ENCODE peak calls at places on chromosome 5, in six cellular contexts. One of them, this sample, is unnamed. For H3K27me3 and H3K36me3, the result is how much of the 10 kb centered on the place peaks cover.

GRCh38 chr5:59055745-59056448 is 473.0 kb downstream of the RAB3C start:
- DNase-seq in uterus: no peak
- DNase-seq in CD8-positive, alpha-beta T cell: no peak
- DNase-seq in tibial artery: no peak
- DNase-seq in mammary epithelial cell: peak
- DNase-seq in cardiac muscle cell: no peak
- DNase-seq in this sample: no peak

GRCh38 chr5:33850100-33850594 is 41.6 kb downstream of the ADAMTS12 start:
- DNase-seq in uterus: no peak
- DNase-seq in CD8-positive, alpha-beta T cell: peak
- DNase-seq in tibial artery: no peak
- DNase-seq in mammary epithelial cell: peak
- DNase-seq in cardiac muscle cell: no peak
- DNase-seq in this sample: no peak

GRCh38 chr5:6302684-6303083 is 75.7 kb downstream of the MED10 start:
- DNase-seq in uterus: no peak
- DNase-seq in CD8-positive, alpha-beta T cell: no peak
- DNase-seq in tibial artery: no peak
- DNase-seq in mammary epithelial cell: no peak
- DNase-seq in cardiac muscle cell: peak
- DNase-seq in this sample: no peak

GRCh38 chr5:71887680-71888079 is 168.6 kb downstream of the CARTPT start:
- DNase-seq in uterus: no peak
- DNase-seq in CD8-positive, alpha-beta T cell: no peak
- DNase-seq in tibial artery: no peak
- DNase-seq in mammary epithelial cell: peak
- DNase-seq in cardiac muscle cell: peak
- DNase-seq in this sample: no peak

GRCh38 chr5:147613359-147613758 is 103.5 kb upstream of the DPYSL3 start:
- DNase-seq in uterus: no peak
- DNase-seq in CD8-positive, alpha-beta T cell: no peak
- DNase-seq in tibial artery: no peak
- DNase-seq in mammary epithelial cell: peak
- DNase-seq in cardiac muscle cell: no peak
- DNase-seq in this sample: no peak

GRCh38 chr5:113378960-113379541 is 55.7 kb downstream of the TSSK1B start:
- DNase-seq in uterus: peak
- DNase-seq in CD8-positive, alpha-beta T cell: peak
- DNase-seq in tibial artery: peak
- DNase-seq in mammary epithelial cell: peak
- DNase-seq in cardiac muscle cell: peak
- DNase-seq in this sample: peak

GRCh38 chr5:173890195-173890951 is 2.2 kb downstream of the CPEB4 start:
- DNase-seq in uterus: no peak
- DNase-seq in CD8-positive, alpha-beta T cell: no peak
- DNase-seq in tibial artery: no peak
- DNase-seq in mammary epithelial cell: no peak
- DNase-seq in cardiac muscle cell: peak
- DNase-seq in this sample: peak

GRCh38 chr5:130034872-130035271 is 130.6 kb downstream of the CHSY3 start:
- DNase-seq in uterus: no peak
- DNase-seq in CD8-positive, alpha-beta T cell: no peak
- DNase-seq in tibial artery: no peak
- DNase-seq in mammary epithelial cell: peak
- DNase-seq in cardiac muscle cell: no peak
- DNase-seq in this sample: no peak

GRCh38 chr5:8520922-8521321 is 652.0 kb downstream of the MTRR start:
- DNase-seq in uterus: no peak
- DNase-seq in CD8-positive, alpha-beta T cell: no peak
- DNase-seq in tibial artery: no peak
- DNase-seq in mammary epithelial cell: no peak
- DNase-seq in cardiac muscle cell: no peak
- DNase-seq in this sample: no peak

GRCh38 chr5:142545653-142546322 is 140.1 kb downstream of the FGF1 start:
- DNase-seq in uterus: no peak
- DNase-seq in CD8-positive, alpha-beta T cell: no peak
- DNase-seq in tibial artery: no peak
- DNase-seq in mammary epithelial cell: no peak
- DNase-seq in cardiac muscle cell: no peak
- DNase-seq in this sample: no peak

GRCh38 chr5:151607304-151607703 is 16.2 kb upstream of the FAT2 start:
- DNase-seq in uterus: no peak
- DNase-seq in CD8-positive, alpha-beta T cell: no peak
- DNase-seq in tibial artery: no peak
- DNase-seq in mammary epithelial cell: no peak
- DNase-seq in cardiac muscle cell: no peak
- DNase-seq in this sample: no peak

GRCh38 chr5:130740047-130740569 is 424.9 kb downstream of the HINT1 start:
- DNase-seq in uterus: no peak
- DNase-seq in CD8-positive, alpha-beta T cell: no peak
- DNase-seq in tibial artery: no peak
- DNase-seq in mammary epithelial cell: no peak
- DNase-seq in cardiac muscle cell: no peak
- DNase-seq in this sample: no peak

GRCh38 chr5:16179936-16180788 is 571 bp upstream of the MARCHF11 start:
- DNase-seq in uterus: no peak
- DNase-seq in CD8-positive, alpha-beta T cell: no peak
- DNase-seq in tibial artery: no peak
- DNase-seq in mammary epithelial cell: no peak
- DNase-seq in cardiac muscle cell: peak
- DNase-seq in this sample: peak

GRCh38 chr5:149795360-149795759 is 65.2 kb downstream of the PPARGC1B start:
- DNase-seq in uterus: no peak
- DNase-seq in CD8-positive, alpha-beta T cell: no peak
- DNase-seq in tibial artery: no peak
- DNase-seq in mammary epithelial cell: no peak
- DNase-seq in cardiac muscle cell: no peak
- DNase-seq in this sample: no peak

GRCh38 chr5:142874537-142874936 is 104.4 kb downstream of the ARHGAP26 start:
- DNase-seq in uterus: peak
- DNase-seq in CD8-positive, alpha-beta T cell: no peak
- DNase-seq in tibial artery: peak
- DNase-seq in mammary epithelial cell: peak
- DNase-seq in cardiac muscle cell: no peak
- DNase-seq in this sample: peak

GRCh38 chr5:36177715-36178556 is 26.0 kb downstream of the SKP2 start:
- DNase-seq in uterus: no peak
- DNase-seq in CD8-positive, alpha-beta T cell: no peak
- DNase-seq in tibial artery: no peak
- DNase-seq in mammary epithelial cell: peak
- DNase-seq in cardiac muscle cell: peak
- DNase-seq in this sample: no peak

GRCh38 chr5:10756539-10756938 is 4.5 kb downstream of the DAP start:
- DNase-seq in uterus: no peak
- DNase-seq in CD8-positive, alpha-beta T cell: no peak
- DNase-seq in tibial artery: no peak
- DNase-seq in mammary epithelial cell: no peak
- DNase-seq in cardiac muscle cell: no peak
- DNase-seq in this sample: no peak

GRCh38 chr5:136638084-136638483 is 272.7 kb upstream of the TRPC7 start:
- DNase-seq in uterus: no peak
- DNase-seq in CD8-positive, alpha-beta T cell: no peak
- DNase-seq in tibial artery: no peak
- DNase-seq in mammary epithelial cell: no peak
- DNase-seq in cardiac muscle cell: no peak
- DNase-seq in this sample: no peak

GRCh38 chr5:139658928-139659667 is 10.9 kb downstream of the CXXC5 start:
- DNase-seq in uterus: no peak
- DNase-seq in CD8-positive, alpha-beta T cell: no peak
- DNase-seq in tibial artery: peak
- DNase-seq in mammary epithelial cell: peak
- DNase-seq in cardiac muscle cell: peak
- DNase-seq in this sample: no peak

GRCh38 chr5:77628840-77629552 is 9.5 kb downstream of the OTP start:
- DNase-seq in uterus: no peak
- DNase-seq in CD8-positive, alpha-beta T cell: no peak
- DNase-seq in tibial artery: no peak
- DNase-seq in mammary epithelial cell: no peak
- DNase-seq in cardiac muscle cell: no peak
- DNase-seq in this sample: no peak

GRCh38 chr5:77620404-77620803 is 18.1 kb downstream of the OTP start:
- DNase-seq in uterus: no peak
- DNase-seq in CD8-positive, alpha-beta T cell: no peak
- DNase-seq in tibial artery: no peak
- DNase-seq in mammary epithelial cell: peak
- DNase-seq in cardiac muscle cell: no peak
- DNase-seq in this sample: no peak

GRCh38 chr5:77627869-77628674 is 10.4 kb downstream of the OTP start:
- DNase-seq in uterus: no peak
- DNase-seq in CD8-positive, alpha-beta T cell: no peak
- DNase-seq in tibial artery: no peak
- DNase-seq in mammary epithelial cell: no peak
- DNase-seq in cardiac muscle cell: no peak
- DNase-seq in this sample: no peak

GRCh38 chr5:77621440-77621839 is 17.1 kb downstream of the OTP start:
- DNase-seq in uterus: no peak
- DNase-seq in CD8-positive, alpha-beta T cell: no peak
- DNase-seq in tibial artery: no peak
- DNase-seq in mammary epithelial cell: no peak
- DNase-seq in cardiac muscle cell: no peak
- DNase-seq in this sample: no peak

DNA sequence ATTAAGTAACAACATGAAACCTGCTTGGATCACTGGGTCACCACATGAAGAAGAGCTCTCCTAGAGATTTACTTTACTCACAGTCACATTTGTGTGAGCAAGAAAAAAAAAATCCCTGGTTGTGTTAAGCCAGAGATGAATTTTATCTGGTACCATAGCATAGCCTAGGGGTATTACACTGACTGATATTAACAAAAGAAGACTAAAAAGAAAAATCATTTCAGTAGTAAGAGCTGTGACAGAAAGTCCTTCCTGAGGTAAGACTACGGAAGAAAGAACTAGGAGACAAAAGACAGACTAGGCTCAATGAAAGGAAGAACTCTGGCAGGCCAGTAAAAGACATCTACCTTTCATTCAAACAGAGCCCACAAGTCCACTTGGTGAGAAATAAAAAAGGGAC is 15.2 kb downstream of the OTP start:
- DNase-seq in uterus: no peak
- DNase-seq in CD8-positive, alpha-beta T cell: no peak
- DNase-seq in tibial artery: no peak
- DNase-seq in mammary epithelial cell: no peak
- DNase-seq in cardiac muscle cell: no peak
- DNase-seq in this sample: no peak
- H3K27me3 ChIP-seq in uterus: under half
- H3K27me3 ChIP-seq in CD8-positive, alpha-beta T cell: under half
- H3K27me3 ChIP-seq in tibial artery: under half
- H3K27me3 ChIP-seq in mammary epithelial cell: under half
- H3K27me3 ChIP-seq in cardiac muscle cell: half or more
- H3K27me3 ChIP-seq in this sample: under half

GRCh38 chr5:132266836-132267160 is 9.3 kb downstream of the PDLIM4 start:
- DNase-seq in uterus: no peak
- DNase-seq in CD8-positive, alpha-beta T cell: no peak
- DNase-seq in tibial artery: no peak
- DNase-seq in mammary epithelial cell: no peak
- DNase-seq in cardiac muscle cell: no peak
- DNase-seq in this sample: no peak
- H3K36me3 ChIP-seq in uterus: under half
- H3K36me3 ChIP-seq in CD8-positive, alpha-beta T cell: under half
- H3K36me3 ChIP-seq in tibial artery: half or more
- H3K36me3 ChIP-seq in mammary epithelial cell: under half
- H3K36me3 ChIP-seq in cardiac muscle cell: under half
- H3K36me3 ChIP-seq in this sample: under half

DNA sequence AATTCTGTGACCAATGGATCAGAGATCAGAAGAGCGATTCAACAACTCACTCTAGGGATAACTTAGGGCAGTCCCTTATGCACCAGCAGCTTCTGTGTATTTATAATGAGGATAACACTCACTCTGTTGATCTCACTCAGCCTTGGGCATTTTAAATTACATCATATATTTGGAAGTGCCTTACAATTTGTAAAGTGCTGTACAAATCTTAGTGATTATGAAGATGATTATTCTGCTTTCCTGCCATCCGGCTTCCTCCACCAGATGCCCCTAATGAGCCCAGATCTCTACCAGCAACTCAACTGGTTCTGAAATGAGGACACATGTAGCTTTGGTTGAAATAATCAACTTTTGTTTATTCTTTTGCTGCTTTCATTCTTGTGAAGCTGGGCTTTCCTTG is 105.3 kb downstream of the PCSK1 start:
- DNase-seq in uterus: no peak
- DNase-seq in CD8-positive, alpha-beta T cell: no peak
- DNase-seq in tibial artery: no peak
- DNase-seq in mammary epithelial cell: no peak
- DNase-seq in cardiac muscle cell: no peak
- DNase-seq in this sample: no peak
- TF ChIP-seq CTCF in uterus: no peak
- TF ChIP-seq CTCF in CD8-positive, alpha-beta T cell: no peak
- TF ChIP-seq CTCF in tibial artery: no peak
- TF ChIP-seq CTCF in mammary epithelial cell: peak
- TF ChIP-seq CTCF in cardiac muscle cell: no peak
- TF ChIP-seq CTCF in this sample: no peak

GRCh38 chr5:135494196-135494595 is 41.6 kb downstream of the NEUROG1 start:
- DNase-seq in uterus: no peak
- DNase-seq in CD8-positive, alpha-beta T cell: no peak
- DNase-seq in tibial artery: no peak
- DNase-seq in mammary epithelial cell: no peak
- DNase-seq in cardiac muscle cell: no peak
- DNase-seq in this sample: no peak

GRCh38 chr5:135501965-135502364 is 33.8 kb downstream of the NEUROG1 start:
- DNase-seq in uterus: no peak
- DNase-seq in CD8-positive, alpha-beta T cell: no peak
- DNase-seq in tibial artery: no peak
- DNase-seq in mammary epithelial cell: no peak
- DNase-seq in cardiac muscle cell: no peak
- DNase-seq in this sample: no peak

GRCh38 chr5:135493406-135494180 is 41.4 kb upstream of the TIFAB start:
- DNase-seq in uterus: no peak
- DNase-seq in CD8-positive, alpha-beta T cell: no peak
- DNase-seq in tibial artery: peak
- DNase-seq in mammary epithelial cell: peak
- DNase-seq in cardiac muscle cell: no peak
- DNase-seq in this sample: no peak

GRCh38 chr5:135498662-135498995 is 37.1 kb downstream of the NEUROG1 start:
- DNase-seq in uterus: no peak
- DNase-seq in CD8-positive, alpha-beta T cell: no peak
- DNase-seq in tibial artery: no peak
- DNase-seq in mammary epithelial cell: no peak
- DNase-seq in cardiac muscle cell: no peak
- DNase-seq in this sample: no peak

DNA sequence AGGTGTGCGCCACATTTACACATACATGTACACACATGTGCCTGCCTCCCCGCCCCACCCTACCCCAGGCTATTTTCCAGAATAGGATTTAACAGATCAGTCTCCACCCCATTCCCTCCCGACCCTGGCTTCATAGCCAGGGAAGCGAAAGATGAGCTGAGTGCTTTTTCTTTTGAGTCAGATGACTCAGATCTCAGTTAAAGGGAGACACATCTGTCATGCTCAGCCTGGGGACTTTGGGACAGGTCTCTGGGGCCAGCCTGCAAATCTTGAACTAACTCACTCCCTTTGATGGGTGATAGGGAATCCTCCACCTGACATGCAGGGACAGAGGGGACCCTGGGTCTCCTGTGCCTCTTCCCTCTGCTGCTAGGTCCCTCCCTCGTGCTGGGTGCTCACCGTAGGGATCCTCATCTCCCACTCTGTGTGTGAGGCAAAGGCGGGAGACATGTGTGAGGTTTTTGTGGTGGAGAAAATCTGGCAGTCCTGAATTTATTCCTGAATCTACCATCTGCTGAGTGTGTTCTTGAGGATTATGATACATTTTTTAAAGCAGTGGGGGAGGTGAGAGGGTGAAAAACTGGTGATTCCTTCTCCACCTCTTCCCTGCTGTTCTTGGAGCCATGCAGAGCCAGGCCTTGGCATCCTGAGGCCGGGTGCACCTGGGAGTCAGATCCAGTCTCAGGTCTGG is 37.6 kb downstream of the NEUROG1 start:
- DNase-seq in uterus: no peak
- DNase-seq in CD8-positive, alpha-beta T cell: no peak
- DNase-seq in tibial artery: no peak
- DNase-seq in mammary epithelial cell: no peak
- DNase-seq in cardiac muscle cell: no peak
- DNase-seq in this sample: no peak
- H3K27me3 ChIP-seq in uterus: under half
- H3K27me3 ChIP-seq in CD8-positive, alpha-beta T cell: under half
- H3K27me3 ChIP-seq in tibial artery: under half
- H3K27me3 ChIP-seq in mammary epithelial cell: under half
- H3K27me3 ChIP-seq in cardiac muscle cell: half or more
- H3K27me3 ChIP-seq in this sample: under half

This sample was measured in ovary.